ENCODE peak calls at places on chromosomes 5 and 9, in ten cellular contexts. R is HCT116, B is stomach, U is breast epithelium, Q is H1, S is spleen, Z is K562, H is HepG2, D is suprapubic skin, W is sigmoid colon. O is an unnamed sample.
A peak's percentile ranks its signal among the peaks of the same experiment; 100 is the strongest.

GRCh38 chr9:15374825-15375224 is 47.9 kb upstream of the SNAPC3 start:
- DNase-seq in R (no peak), B (no peak), U (no peak), Q (no peak), S (no peak), Z (no peak), H (no peak), D (no peak), W (no peak), O (no peak)

GRCh38 chr5:68646142-68646541 is 430.6 kb downstream of the PIK3R1 start:
- DNase-seq in R (no peak), B (no peak), U (no peak), Q (no peak), S (no peak), Z (no peak), H (no peak), D (no peak), W (no peak), O (no peak)

GRCh38 chr5:32711693-32712462 is 757 bp downstream of the NPR3 start:
- DNase-seq in R (no peak), B (no peak), U (no peak), Q (no peak), S (no peak), Z (no peak), H (no peak), D (no peak), W (peak; percentile 79), O (no peak)

GRCh38 chr9:78982849-78983248 is 588.9 kb upstream of the TLE4 start:
- DNase-seq in R (peak; percentile 18), B (no peak), U (no peak), Q (no peak), S (no peak), Z (no peak), H (no peak), D (no peak), W (no peak), O (no peak)

GRCh38 chr9:40907657-40908624 is 220.5 kb downstream of the FOXD4L6 start:
- DNase-seq in R (no peak), B (no peak), U (no peak), Q (no peak), S (no peak), Z (no peak), H (no peak), D (no peak), W (no peak), O (no peak)

GRCh38 chr9:19490269-19490668 is 81.5 kb downstream of the ACER2 start:
- DNase-seq in R (no peak), B (no peak), U (no peak), Q (no peak), S (no peak), Z (no peak), H (no peak), D (no peak), W (no peak), O (no peak)

GRCh38 chr5:38923661-38924451 is 78.0 kb downstream of the OSMR start:
- DNase-seq in R (no peak), B (no peak), U (no peak), Q (no peak), S (no peak), Z (no peak), H (no peak), D (no peak), W (no peak), O (no peak)

GRCh38 chr9:128805661-128806060 is 12.6 kb upstream of the ENDOG start:
- DNase-seq in R (no peak), B (no peak), U (no peak), Q (no peak), S (no peak), Z (no peak), H (no peak), D (no peak), W (no peak), O (no peak)

DNA sequence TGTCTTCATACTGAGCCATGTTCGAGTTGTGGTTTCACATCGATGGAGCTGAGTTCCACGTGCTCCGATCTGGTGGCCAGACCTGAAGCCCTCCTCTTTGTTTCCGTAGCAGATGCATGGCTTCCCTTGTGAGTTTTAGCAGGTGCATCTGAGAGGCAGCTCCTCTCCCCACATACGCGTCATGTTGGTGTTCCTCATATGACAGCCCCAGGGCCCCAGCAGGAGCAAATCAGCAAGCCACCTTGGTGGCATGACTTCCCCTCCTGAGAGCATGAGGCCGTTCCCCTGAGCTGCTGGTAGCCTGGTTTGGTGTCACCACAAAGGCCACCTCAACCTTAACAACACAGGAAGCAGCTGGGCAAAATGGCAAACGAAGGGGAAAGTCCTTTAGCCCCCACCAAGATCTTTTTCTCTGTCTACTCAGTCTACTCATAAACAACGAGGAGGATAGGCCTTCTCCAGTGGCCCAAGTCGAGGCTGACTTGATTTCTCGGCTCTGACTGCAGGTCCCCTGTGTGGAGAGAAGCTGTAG is 5.9 kb downstream of the CYFIP2 start:
- DNase-seq in R (no peak), B (peak; percentile 54), U (peak; percentile 45), Q (no peak), S (peak; percentile 96), Z (no peak), H (no peak), D (no peak), W (no peak), O (peak; percentile 71)
- TF ChIP-seq POLR2A in R (no peak), B (no peak), U (no peak), Q (no peak), S (no peak), Z (no peak), H (no peak), D (no peak), W (no peak), O (no peak)

DNA sequence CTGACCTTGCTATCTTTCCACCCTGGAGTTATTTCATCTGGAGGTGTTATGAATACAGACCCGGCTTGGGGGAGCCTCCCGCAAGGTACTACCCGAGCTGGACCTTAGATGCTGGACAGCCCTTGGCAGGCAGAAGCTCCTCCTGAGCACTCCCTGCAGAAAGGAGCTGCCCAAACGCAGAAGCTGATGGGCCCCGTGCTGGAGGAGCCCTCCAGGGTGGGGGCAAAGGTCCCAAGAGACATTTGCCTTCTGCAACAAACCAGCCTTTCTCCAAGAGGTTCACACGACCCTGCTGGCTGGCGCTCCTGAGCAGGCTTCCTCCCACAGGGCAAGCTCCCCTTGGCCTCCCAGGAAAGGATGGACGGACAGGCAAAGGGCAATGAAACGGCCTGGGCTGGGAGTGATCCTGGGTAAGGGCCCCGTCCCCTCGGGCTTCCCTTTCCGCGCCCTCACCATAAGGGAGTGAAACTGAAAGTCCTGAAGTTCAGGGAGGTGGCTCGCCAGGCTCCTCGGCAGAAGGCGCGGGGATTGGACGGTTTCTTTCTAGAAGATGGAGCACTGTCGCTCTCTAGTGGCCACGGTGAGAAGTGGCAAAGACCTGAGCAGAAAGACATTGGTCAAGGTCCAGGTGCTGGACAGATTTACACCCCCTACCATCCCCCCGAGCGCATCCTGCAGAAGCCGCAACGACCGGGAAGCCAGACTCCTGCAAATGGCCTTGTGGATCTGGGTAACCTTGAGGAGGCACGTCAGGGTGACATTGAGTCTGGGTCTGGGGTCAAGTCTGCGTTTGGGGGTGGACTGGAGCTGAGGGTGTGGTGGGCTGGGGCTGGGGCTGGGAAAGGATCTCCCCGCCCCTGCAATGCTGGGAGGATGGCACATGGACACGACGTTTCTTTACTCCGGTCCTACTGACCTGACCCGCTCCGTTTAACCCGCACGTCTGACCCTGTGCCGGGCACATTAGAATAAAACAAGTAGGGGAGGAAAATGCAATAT is 56.4 kb downstream of the NEURL1B start:
- DNase-seq in R (peak; percentile 57), B (peak; percentile 93), U (peak; percentile 82), Q (no peak), S (peak; percentile 93), Z (peak; percentile 79), H (peak; percentile 77), D (peak; percentile 91), W (peak; percentile 95), O (peak; percentile 93)
- TF ChIP-seq POLR2AphosphoS5 in R (peak; percentile 25), B (peak; percentile 34), U (peak; percentile 70), Q (no peak), S (peak; percentile 80), Z (no peak), H (no peak), D (peak; percentile 55), W (peak; percentile 61), O (peak; percentile 84)

GRCh38 chr9:70292253-70292652 is 33.5 kb downstream of the SMC5 start:
- DNase-seq in R (no peak), B (no peak), U (no peak), Q (no peak), S (no peak), Z (no peak), H (no peak), D (no peak), W (no peak), O (no peak)
- H3K9me3 ChIP-seq in R (no peaks in the 10 kb centered on the region), B (peaks cover 6% of the 10 kb centered on the region), U (no peaks in the 10 kb centered on the region), Q (peaks cover 13% of the 10 kb centered on the region), S (peaks cover 7% of the 10 kb centered on the region), Z (peaks cover 3% of the 10 kb centered on the region), H (peaks cover 23% of the 10 kb centered on the region), D (no peaks in the 10 kb centered on the region), W (no peaks in the 10 kb centered on the region), O (no peaks in the 10 kb centered on the region)

GRCh38 chr9:76395381-76395780 is 1.2 kb upstream of the RFK start:
- DNase-seq in R (no peak), B (no peak), U (no peak), Q (no peak), S (peak; percentile 78), Z (no peak), H (no peak), D (no peak), W (no peak), O (no peak)

GRCh38 chr9:76396597-76396996 is 2.4 kb upstream of the RFK start:
- DNase-seq in R (no peak), B (no peak), U (no peak), Q (no peak), S (no peak), Z (no peak), H (no peak), D (no peak), W (no peak), O (no peak)

GRCh38 chr9:76396144-76396543 is 1.9 kb upstream of the RFK start:
- DNase-seq in R (no peak), B (no peak), U (no peak), Q (no peak), S (no peak), Z (no peak), H (no peak), D (no peak), W (no peak), O (no peak)

GRCh38 chr9:76394896-76395244 is 644 bp upstream of the RFK start:
- DNase-seq in R (peak; percentile 43), B (peak; percentile 37), U (no peak), Q (no peak), S (no peak), Z (peak; percentile 50), H (peak; percentile 93), D (peak; percentile 72), W (peak; percentile 79), O (peak; percentile 68)

DNA sequence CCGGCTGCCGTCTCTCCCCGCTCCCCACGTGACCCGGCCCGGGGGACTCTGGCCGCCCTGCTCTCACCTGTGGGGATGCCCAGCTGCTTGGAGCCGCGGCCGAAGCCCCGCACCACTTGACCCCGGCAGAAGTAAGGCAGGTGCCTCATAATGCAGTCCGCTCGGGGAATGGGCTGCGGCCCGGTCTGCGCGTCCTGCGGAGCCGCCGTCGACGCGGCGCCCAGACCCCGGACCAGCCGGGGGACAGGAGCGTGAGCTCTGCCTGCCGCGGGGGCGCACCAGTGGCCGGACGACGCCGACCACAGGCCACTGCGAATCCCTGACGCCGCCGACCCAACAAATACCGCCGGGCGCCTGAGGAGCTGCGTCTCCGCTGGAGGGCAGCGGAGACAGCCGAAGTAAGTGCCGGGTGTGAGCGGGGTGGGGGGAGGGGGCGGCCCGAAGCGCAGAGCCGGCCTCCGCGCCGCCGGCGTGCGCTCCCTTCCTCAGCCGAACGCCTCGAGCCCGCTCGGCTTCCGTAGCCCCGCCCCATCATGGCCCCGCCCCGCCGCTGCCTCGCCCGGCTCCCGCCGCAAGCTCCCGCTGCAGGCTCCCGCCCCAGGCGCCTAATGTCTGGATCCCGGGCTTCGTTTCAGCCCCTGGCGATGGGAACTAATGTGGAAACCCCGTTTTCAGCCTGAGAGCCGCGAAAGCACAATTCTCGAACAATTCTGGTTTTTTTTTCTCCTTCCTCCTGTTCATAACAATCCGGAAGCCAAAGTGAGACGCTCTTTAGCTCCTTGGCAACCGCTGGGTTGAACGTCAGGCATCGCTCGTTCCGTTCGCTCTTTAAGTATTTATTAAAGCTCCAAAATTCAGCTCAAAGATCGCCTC is at the start of gene RFK:
- DNase-seq in R (peak; percentile 82), B (peak; percentile 94), U (peak; percentile 68), Q (peak; percentile 78), S (peak; percentile 98), Z (peak; percentile 87), H (peak; percentile 85), D (peak; percentile 95), W (peak; percentile 97), O (peak; percentile 96)
- TF ChIP-seq POLR2A in R (peak; percentile 54), B (no peak), U (peak; percentile 15), Q (peak; percentile 75), S (peak; percentile 72), Z (peak; percentile 69), H (no peak), D (peak; percentile 59), W (peak; percentile 67), O (peak; percentile 92)

O was measured in transverse colon.